ENCODE peak calls at places on chromosomes 5 and 9, in six cellular contexts. One of them, this sample, is unnamed.

GRCh38 chr9:119839888-119840287 is 470.7 kb upstream of the BRINP1 start:
- DNase-seq in NCI-H1417: no peak
- DNase-seq in stromal cell of bone marrow: no peak
- DNase-seq in CD8-positive, alpha-beta T cell: no peak
- DNase-seq in T-helper 2 cell: no peak
- DNase-seq in Peyer's patch: no peak
- DNase-seq in this sample: no peak

GRCh38 chr5:18732556-18733479 is 1098.6 kb downstream of the TAF11L14 start:
- DNase-seq in NCI-H1417: no peak
- DNase-seq in stromal cell of bone marrow: no peak
- DNase-seq in CD8-positive, alpha-beta T cell: no peak
- DNase-seq in T-helper 2 cell: no peak
- DNase-seq in Peyer's patch: no peak
- DNase-seq in this sample: no peak

GRCh38 chr5:134086943-134087305 is 27.6 kb upstream of the TCF7 start:
- DNase-seq in NCI-H1417: no peak
- DNase-seq in stromal cell of bone marrow: no peak
- DNase-seq in CD8-positive, alpha-beta T cell: peak; percentile 71
- DNase-seq in T-helper 2 cell: peak; percentile 69
- DNase-seq in Peyer's patch: peak; percentile 76
- DNase-seq in this sample: no peak

GRCh38 chr9:123686131-123686848 is 243.6 kb downstream of the DENND1A start:
- DNase-seq in NCI-H1417: peak; percentile 26
- DNase-seq in stromal cell of bone marrow: peak; percentile 6
- DNase-seq in CD8-positive, alpha-beta T cell: no peak
- DNase-seq in T-helper 2 cell: no peak
- DNase-seq in Peyer's patch: no peak
- DNase-seq in this sample: peak; percentile 11

GRCh38 chr5:78974011-78974410 is 11.1 kb downstream of the ARSB start:
- DNase-seq in NCI-H1417: peak; percentile 53
- DNase-seq in stromal cell of bone marrow: no peak
- DNase-seq in CD8-positive, alpha-beta T cell: no peak
- DNase-seq in T-helper 2 cell: no peak
- DNase-seq in Peyer's patch: no peak
- DNase-seq in this sample: no peak

GRCh38 chr5:179623906-179624741 is 653 bp upstream of the HNRNPH1 start:
- DNase-seq in NCI-H1417: peak; percentile 27
- DNase-seq in stromal cell of bone marrow: peak; percentile 87
- DNase-seq in CD8-positive, alpha-beta T cell: peak; percentile 18
- DNase-seq in T-helper 2 cell: peak; percentile 38
- DNase-seq in Peyer's patch: peak; percentile 59
- DNase-seq in this sample: peak; percentile 44

GRCh38 chr5:1076406-1076805 is 35.5 kb downstream of the SLC12A7 start:
- DNase-seq in NCI-H1417: no peak
- DNase-seq in stromal cell of bone marrow: no peak
- DNase-seq in CD8-positive, alpha-beta T cell: no peak
- DNase-seq in T-helper 2 cell: no peak
- DNase-seq in Peyer's patch: no peak
- DNase-seq in this sample: no peak

GRCh38 chr9:98332405-98332831 is 77.0 kb upstream of the TBC1D2 start:
- DNase-seq in NCI-H1417: no peak
- DNase-seq in stromal cell of bone marrow: no peak
- DNase-seq in CD8-positive, alpha-beta T cell: no peak
- DNase-seq in T-helper 2 cell: no peak
- DNase-seq in Peyer's patch: no peak
- DNase-seq in this sample: peak; percentile 74

GRCh38 chr9:108360304-108360703 is 495.5 kb downstream of the ACTL7B start:
- DNase-seq in NCI-H1417: no peak
- DNase-seq in stromal cell of bone marrow: no peak
- DNase-seq in CD8-positive, alpha-beta T cell: no peak
- DNase-seq in T-helper 2 cell: no peak
- DNase-seq in Peyer's patch: no peak
- DNase-seq in this sample: no peak

GRCh38 chr5:64789457-64789856 is 20.7 kb downstream of the CWC27 start:
- DNase-seq in NCI-H1417: no peak
- DNase-seq in stromal cell of bone marrow: no peak
- DNase-seq in CD8-positive, alpha-beta T cell: no peak
- DNase-seq in T-helper 2 cell: no peak
- DNase-seq in Peyer's patch: no peak
- DNase-seq in this sample: peak; percentile 10

GRCh38 chr9:70413427-70413797 is 1.0 kb downstream of the KLF9 start:
- DNase-seq in NCI-H1417: peak; percentile 82
- DNase-seq in stromal cell of bone marrow: no peak
- DNase-seq in CD8-positive, alpha-beta T cell: no peak
- DNase-seq in T-helper 2 cell: peak; percentile 34
- DNase-seq in Peyer's patch: no peak
- DNase-seq in this sample: peak; percentile 81

GRCh38 chr9:36049408-36049807 is 12.7 kb downstream of the RECK start:
- DNase-seq in NCI-H1417: no peak
- DNase-seq in stromal cell of bone marrow: no peak
- DNase-seq in CD8-positive, alpha-beta T cell: no peak
- DNase-seq in T-helper 2 cell: no peak
- DNase-seq in Peyer's patch: no peak
- DNase-seq in this sample: no peak

GRCh38 chr5:37801521-37801920 is 38.3 kb downstream of the GDNF start:
- DNase-seq in NCI-H1417: no peak
- DNase-seq in stromal cell of bone marrow: no peak
- DNase-seq in CD8-positive, alpha-beta T cell: no peak
- DNase-seq in T-helper 2 cell: no peak
- DNase-seq in Peyer's patch: no peak
- DNase-seq in this sample: no peak

GRCh38 chr5:28400076-28400475 is 1361.7 kb upstream of the CDH9 start:
- DNase-seq in NCI-H1417: no peak
- DNase-seq in stromal cell of bone marrow: no peak
- DNase-seq in CD8-positive, alpha-beta T cell: no peak
- DNase-seq in T-helper 2 cell: no peak
- DNase-seq in Peyer's patch: no peak
- DNase-seq in this sample: no peak

GRCh38 chr9:117365438-117365837 is 49.4 kb downstream of the ASTN2 start:
- DNase-seq in NCI-H1417: no peak
- DNase-seq in stromal cell of bone marrow: no peak
- DNase-seq in CD8-positive, alpha-beta T cell: no peak
- DNase-seq in T-helper 2 cell: no peak
- DNase-seq in Peyer's patch: no peak
- DNase-seq in this sample: no peak

GRCh38 chr9:116800074-116800473 is 113.0 kb downstream of the TRIM32 start:
- DNase-seq in NCI-H1417: no peak
- DNase-seq in stromal cell of bone marrow: no peak
- DNase-seq in CD8-positive, alpha-beta T cell: no peak
- DNase-seq in T-helper 2 cell: no peak
- DNase-seq in Peyer's patch: no peak
- DNase-seq in this sample: no peak

GRCh38 chr9:82531795-82532194 is 531.1 kb downstream of the RASEF start:
- DNase-seq in NCI-H1417: no peak
- DNase-seq in stromal cell of bone marrow: no peak
- DNase-seq in CD8-positive, alpha-beta T cell: no peak
- DNase-seq in T-helper 2 cell: no peak
- DNase-seq in Peyer's patch: no peak
- DNase-seq in this sample: no peak

GRCh38 chr5:84274585-84275468 is 109.9 kb downstream of the EDIL3 start:
- DNase-seq in NCI-H1417: peak; percentile 46
- DNase-seq in stromal cell of bone marrow: no peak
- DNase-seq in CD8-positive, alpha-beta T cell: no peak
- DNase-seq in T-helper 2 cell: no peak
- DNase-seq in Peyer's patch: no peak
- DNase-seq in this sample: peak; percentile 62

GRCh38 chr9:136765041-136765440 is 723 bp upstream of the LCN15 start:
- DNase-seq in NCI-H1417: peak; percentile 44
- DNase-seq in stromal cell of bone marrow: no peak
- DNase-seq in CD8-positive, alpha-beta T cell: no peak
- DNase-seq in T-helper 2 cell: no peak
- DNase-seq in Peyer's patch: no peak
- DNase-seq in this sample: no peak

GRCh38 chr5:2125163-2125900 is 242.6 kb upstream of the IRX4 start:
- DNase-seq in NCI-H1417: no peak
- DNase-seq in stromal cell of bone marrow: no peak
- DNase-seq in CD8-positive, alpha-beta T cell: no peak
- DNase-seq in T-helper 2 cell: no peak
- DNase-seq in Peyer's patch: peak; percentile 18
- DNase-seq in this sample: no peak

GRCh38 chr5:137218471-137218870 is 280.7 kb downstream of the SPOCK1 start:
- DNase-seq in NCI-H1417: no peak
- DNase-seq in stromal cell of bone marrow: peak; percentile 67
- DNase-seq in CD8-positive, alpha-beta T cell: no peak
- DNase-seq in T-helper 2 cell: no peak
- DNase-seq in Peyer's patch: no peak
- DNase-seq in this sample: peak; percentile 13

GRCh38 chr9:137685035-137685885 is 66.5 kb downstream of the EHMT1 start:
- DNase-seq in NCI-H1417: peak; percentile 35
- DNase-seq in stromal cell of bone marrow: peak; percentile 48
- DNase-seq in CD8-positive, alpha-beta T cell: no peak
- DNase-seq in T-helper 2 cell: no peak
- DNase-seq in Peyer's patch: no peak
- DNase-seq in this sample: no peak

GRCh38 chr9:19375536-19375935 is 4.5 kb downstream of the RPS6 start:
- DNase-seq in NCI-H1417: no peak
- DNase-seq in stromal cell of bone marrow: no peak
- DNase-seq in CD8-positive, alpha-beta T cell: no peak
- DNase-seq in T-helper 2 cell: no peak
- DNase-seq in Peyer's patch: no peak
- DNase-seq in this sample: peak; percentile 78

GRCh38 chr5:80408475-80408875 is 611 bp downstream of the ZFYVE16 start:
- DNase-seq in NCI-H1417: peak; percentile 86
- DNase-seq in stromal cell of bone marrow: peak; percentile 20
- DNase-seq in CD8-positive, alpha-beta T cell: peak; percentile 15
- DNase-seq in T-helper 2 cell: peak; percentile 14
- DNase-seq in Peyer's patch: peak; percentile 65
- DNase-seq in this sample: peak; percentile 74

GRCh38 chr9:120965344-120966004 is 38.9 kb upstream of the TRAF1 start:
- DNase-seq in NCI-H1417: peak; percentile 96
- DNase-seq in stromal cell of bone marrow: no peak
- DNase-seq in CD8-positive, alpha-beta T cell: no peak
- DNase-seq in T-helper 2 cell: no peak
- DNase-seq in Peyer's patch: no peak
- DNase-seq in this sample: no peak

GRCh38 chr5:80122599-80122998 is 87.5 kb downstream of the THBS4 start:
- DNase-seq in NCI-H1417: no peak
- DNase-seq in stromal cell of bone marrow: no peak
- DNase-seq in CD8-positive, alpha-beta T cell: no peak
- DNase-seq in T-helper 2 cell: no peak
- DNase-seq in Peyer's patch: no peak
- DNase-seq in this sample: no peak

GRCh38 chr5:126595486-126596083 is 566 bp upstream of the ALDH7A1 start:
- DNase-seq in NCI-H1417: no peak
- DNase-seq in stromal cell of bone marrow: no peak
- DNase-seq in CD8-positive, alpha-beta T cell: no peak
- DNase-seq in T-helper 2 cell: no peak
- DNase-seq in Peyer's patch: no peak
- DNase-seq in this sample: no peak

GRCh38 chr9:122402403-122403268 is 31.8 kb downstream of the PTGS1 start:
- DNase-seq in NCI-H1417: peak; percentile 6
- DNase-seq in stromal cell of bone marrow: peak; percentile 99
- DNase-seq in CD8-positive, alpha-beta T cell: no peak
- DNase-seq in T-helper 2 cell: no peak
- DNase-seq in Peyer's patch: no peak
- DNase-seq in this sample: peak; percentile 99

GRCh38 chr9:36818965-36819870 is 214.8 kb downstream of the PAX5 start:
- DNase-seq in NCI-H1417: peak; percentile 76
- DNase-seq in stromal cell of bone marrow: no peak
- DNase-seq in CD8-positive, alpha-beta T cell: no peak
- DNase-seq in T-helper 2 cell: no peak
- DNase-seq in Peyer's patch: peak; percentile 44
- DNase-seq in this sample: no peak

GRCh38 chr5:76716456-76717157 is 681 bp downstream of the F2R start:
- DNase-seq in NCI-H1417: no peak
- DNase-seq in stromal cell of bone marrow: no peak
- DNase-seq in CD8-positive, alpha-beta T cell: no peak
- DNase-seq in T-helper 2 cell: no peak
- DNase-seq in Peyer's patch: peak; percentile 59
- DNase-seq in this sample: peak; percentile 69

GRCh38 chr5:178777557-178777956 is 47.1 kb upstream of the ZNF354A start:
- DNase-seq in NCI-H1417: no peak
- DNase-seq in stromal cell of bone marrow: no peak
- DNase-seq in CD8-positive, alpha-beta T cell: no peak
- DNase-seq in T-helper 2 cell: no peak
- DNase-seq in Peyer's patch: no peak
- DNase-seq in this sample: no peak

GRCh38 chr9:130607640-130608420 is 28.5 kb downstream of the FUBP3 start:
- DNase-seq in NCI-H1417: no peak
- DNase-seq in stromal cell of bone marrow: peak; percentile 62
- DNase-seq in CD8-positive, alpha-beta T cell: no peak
- DNase-seq in T-helper 2 cell: no peak
- DNase-seq in Peyer's patch: no peak
- DNase-seq in this sample: no peak

GRCh38 chr5:160925281-160925680 is 73.3 kb upstream of the ATP10B start:
- DNase-seq in NCI-H1417: no peak
- DNase-seq in stromal cell of bone marrow: no peak
- DNase-seq in CD8-positive, alpha-beta T cell: no peak
- DNase-seq in T-helper 2 cell: no peak
- DNase-seq in Peyer's patch: no peak
- DNase-seq in this sample: no peak

GRCh38 chr5:167888395-167888794 is 403.1 kb upstream of the WWC1 start:
- DNase-seq in NCI-H1417: no peak
- DNase-seq in stromal cell of bone marrow: no peak
- DNase-seq in CD8-positive, alpha-beta T cell: no peak
- DNase-seq in T-helper 2 cell: no peak
- DNase-seq in Peyer's patch: no peak
- DNase-seq in this sample: no peak

GRCh38 chr9:132201780-132202703 is 40.2 kb downstream of the NTNG2 start:
- DNase-seq in NCI-H1417: peak; percentile 83
- DNase-seq in stromal cell of bone marrow: no peak
- DNase-seq in CD8-positive, alpha-beta T cell: no peak
- DNase-seq in T-helper 2 cell: no peak
- DNase-seq in Peyer's patch: no peak
- DNase-seq in this sample: peak; percentile 2

GRCh38 chr5:66515209-66515608 is 81.0 kb upstream of the MAST4 start:
- DNase-seq in NCI-H1417: no peak
- DNase-seq in stromal cell of bone marrow: no peak
- DNase-seq in CD8-positive, alpha-beta T cell: no peak
- DNase-seq in T-helper 2 cell: no peak
- DNase-seq in Peyer's patch: no peak
- DNase-seq in this sample: no peak

GRCh38 chr5:169641253-169641652 is 4.2 kb downstream of the DOCK2 start:
- DNase-seq in NCI-H1417: no peak
- DNase-seq in stromal cell of bone marrow: no peak
- DNase-seq in CD8-positive, alpha-beta T cell: no peak
- DNase-seq in T-helper 2 cell: no peak
- DNase-seq in Peyer's patch: no peak
- DNase-seq in this sample: peak; percentile 38

GRCh38 chr5:143031781-143032724 is 261.9 kb downstream of the ARHGAP26 start:
- DNase-seq in NCI-H1417: peak; percentile 0
- DNase-seq in stromal cell of bone marrow: no peak
- DNase-seq in CD8-positive, alpha-beta T cell: no peak
- DNase-seq in T-helper 2 cell: no peak
- DNase-seq in Peyer's patch: no peak
- DNase-seq in this sample: no peak

This sample was measured in dermis blood vessel endothelial cell.